ENCODE peak calls at places on chromosomes 7 and 10, in eight cellular contexts. One of them, this sample, is unnamed.

GRCh38 chr10:104688251-104688650 is 47.2 kb downstream of the SORCS3 start:
- DNase-seq in cardiac fibroblast: no peak
- DNase-seq in AG10803: no peak
- DNase-seq in lower leg skin: no peak
- DNase-seq in fibroblast of the aortic adventitia: no peak
- DNase-seq in stomach: no peak
- DNase-seq in Peyer's patch: no peak
- DNase-seq in fibroblast of pulmonary artery: no peak
- DNase-seq in this sample: no peak

GRCh38 chr7:115146148-115146547 is 224.3 kb downstream of the MDFIC start:
- DNase-seq in stomach: no peak
- DNase-seq in fibroblast of the aortic adventitia: no peak
- DNase-seq in Peyer's patch: no peak
- DNase-seq in AG10803: no peak
- DNase-seq in lower leg skin: no peak
- DNase-seq in fibroblast of pulmonary artery: no peak
- DNase-seq in cardiac fibroblast: no peak
- DNase-seq in this sample: no peak

GRCh38 chr10:3781458-3782098 is 3.4 kb downstream of the KLF6 start:
- DNase-seq in stomach: peak
- DNase-seq in fibroblast of the aortic adventitia: peak
- DNase-seq in AG10803: peak
- DNase-seq in fibroblast of pulmonary artery: peak
- DNase-seq in lower leg skin: no peak
- DNase-seq in cardiac fibroblast: peak
- DNase-seq in Peyer's patch: peak
- DNase-seq in this sample: peak

GRCh38 chr7:136869991-136870798 is 1.7 kb downstream of the CHRM2 start:
- DNase-seq in cardiac fibroblast: peak
- DNase-seq in AG10803: peak
- DNase-seq in fibroblast of the aortic adventitia: no peak
- DNase-seq in fibroblast of pulmonary artery: no peak
- DNase-seq in Peyer's patch: no peak
- DNase-seq in stomach: no peak
- DNase-seq in lower leg skin: no peak
- DNase-seq in this sample: no peak

GRCh38 chr10:78313636-78314035 is 280.0 kb downstream of the RPS24 start:
- DNase-seq in AG10803: no peak
- DNase-seq in Peyer's patch: no peak
- DNase-seq in stomach: no peak
- DNase-seq in cardiac fibroblast: no peak
- DNase-seq in fibroblast of the aortic adventitia: no peak
- DNase-seq in lower leg skin: no peak
- DNase-seq in fibroblast of pulmonary artery: no peak
- DNase-seq in this sample: no peak

GRCh38 chr7:135597926-135598305 is 40.2 kb downstream of the NUP205 start:
- DNase-seq in stomach: no peak
- DNase-seq in fibroblast of pulmonary artery: no peak
- DNase-seq in AG10803: no peak
- DNase-seq in cardiac fibroblast: no peak
- DNase-seq in lower leg skin: no peak
- DNase-seq in fibroblast of the aortic adventitia: no peak
- DNase-seq in Peyer's patch: no peak
- DNase-seq in this sample: no peak

GRCh38 chr10:49312291-49312869 is 13.4 kb downstream of the C10orf71 start:
- DNase-seq in AG10803: no peak
- DNase-seq in cardiac fibroblast: no peak
- DNase-seq in fibroblast of the aortic adventitia: no peak
- DNase-seq in Peyer's patch: no peak
- DNase-seq in stomach: no peak
- DNase-seq in lower leg skin: no peak
- DNase-seq in fibroblast of pulmonary artery: no peak
- DNase-seq in this sample: no peak

GRCh38 chr10:96585726-96586418 is 940 bp downstream of the TM9SF3 start:
- DNase-seq in Peyer's patch: no peak
- DNase-seq in lower leg skin: peak
- DNase-seq in AG10803: peak
- DNase-seq in stomach: no peak
- DNase-seq in fibroblast of the aortic adventitia: peak
- DNase-seq in cardiac fibroblast: peak
- DNase-seq in fibroblast of pulmonary artery: peak
- DNase-seq in this sample: peak

GRCh38 chr10:26792780-26793495 is 67.8 kb downstream of the ABI1 start:
- DNase-seq in fibroblast of the aortic adventitia: no peak
- DNase-seq in stomach: no peak
- DNase-seq in cardiac fibroblast: peak
- DNase-seq in fibroblast of pulmonary artery: no peak
- DNase-seq in lower leg skin: no peak
- DNase-seq in AG10803: no peak
- DNase-seq in Peyer's patch: no peak
- DNase-seq in this sample: no peak
- H3K4me3 ChIP-seq in fibroblast of the aortic adventitia: no peak
- H3K4me3 ChIP-seq in stomach: no peak
- H3K4me3 ChIP-seq in cardiac fibroblast: no peak
- H3K4me3 ChIP-seq in fibroblast of pulmonary artery: no peak
- H3K4me3 ChIP-seq in lower leg skin: no peak
- H3K4me3 ChIP-seq in AG10803: no peak
- H3K4me3 ChIP-seq in Peyer's patch: no peak
- H3K4me3 ChIP-seq in this sample: no peak

GRCh38 chr7:79452032-79452494 is 1.4 kb downstream of the MAGI2 start:
- DNase-seq in Peyer's patch: peak
- DNase-seq in lower leg skin: peak
- DNase-seq in fibroblast of the aortic adventitia: peak
- DNase-seq in fibroblast of pulmonary artery: peak
- DNase-seq in stomach: peak
- DNase-seq in cardiac fibroblast: peak
- DNase-seq in AG10803: peak
- DNase-seq in this sample: no peak
- H3K4me3 ChIP-seq in Peyer's patch: peak
- H3K4me3 ChIP-seq in lower leg skin: peak
- H3K4me3 ChIP-seq in fibroblast of the aortic adventitia: peak
- H3K4me3 ChIP-seq in fibroblast of pulmonary artery: peak
- H3K4me3 ChIP-seq in stomach: peak
- H3K4me3 ChIP-seq in cardiac fibroblast: peak
- H3K4me3 ChIP-seq in AG10803: peak
- H3K4me3 ChIP-seq in this sample: no peak

DNA sequence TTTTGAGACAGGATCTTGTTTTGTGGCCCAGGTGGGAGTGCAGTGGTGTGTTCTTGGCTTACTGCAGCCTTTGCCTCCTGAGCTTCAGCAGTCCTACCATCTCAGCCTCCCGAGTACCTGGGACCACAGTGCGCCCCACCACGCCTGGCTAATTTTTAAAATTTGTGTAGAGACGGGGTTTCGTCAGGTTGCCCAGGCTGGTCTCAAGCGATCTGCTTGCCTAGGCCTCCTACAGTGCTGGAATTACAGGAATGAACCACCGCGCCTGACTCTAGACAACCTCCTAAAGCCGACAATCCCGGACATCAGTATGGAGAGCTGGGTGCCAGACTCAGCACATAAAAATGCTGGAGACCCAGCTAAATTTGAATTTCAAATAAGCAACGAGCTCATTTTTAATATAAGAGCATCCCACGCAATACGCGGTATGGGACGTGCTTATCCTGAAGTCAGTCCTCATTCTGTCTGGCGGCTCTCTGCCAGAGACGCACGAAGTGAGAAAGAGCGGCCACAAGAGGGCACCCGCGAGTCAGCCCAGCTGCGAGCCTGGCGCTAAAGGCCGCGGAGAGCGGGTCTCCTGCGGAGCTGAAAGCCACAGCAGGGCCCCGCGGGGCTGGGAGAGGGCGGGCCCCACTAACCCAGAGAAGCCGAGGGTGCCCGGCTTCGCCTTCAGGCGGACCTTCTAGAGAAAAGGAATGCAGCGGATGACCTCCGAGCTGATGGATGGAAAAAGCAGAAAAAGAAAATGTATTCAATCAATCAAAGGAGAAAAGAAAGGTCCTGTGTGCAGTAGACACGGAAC is 7.1 kb downstream of the CALY start:
- DNase-seq in Peyer's patch: peak
- DNase-seq in AG10803: peak
- DNase-seq in fibroblast of pulmonary artery: peak
- DNase-seq in cardiac fibroblast: peak
- DNase-seq in fibroblast of the aortic adventitia: peak
- DNase-seq in stomach: peak
- DNase-seq in lower leg skin: peak
- DNase-seq in this sample: peak
- H3K4me3 ChIP-seq in Peyer's patch: peak
- H3K4me3 ChIP-seq in AG10803: peak
- H3K4me3 ChIP-seq in fibroblast of pulmonary artery: peak
- H3K4me3 ChIP-seq in cardiac fibroblast: no peak
- H3K4me3 ChIP-seq in fibroblast of the aortic adventitia: peak
- H3K4me3 ChIP-seq in stomach: peak
- H3K4me3 ChIP-seq in lower leg skin: no peak
- H3K4me3 ChIP-seq in this sample: no peak

GRCh38 chr10:114632869-114633715 is 25.0 kb downstream of the ABLIM1 start:
- DNase-seq in AG10803: peak
- DNase-seq in fibroblast of pulmonary artery: peak
- DNase-seq in stomach: no peak
- DNase-seq in Peyer's patch: no peak
- DNase-seq in cardiac fibroblast: peak
- DNase-seq in fibroblast of the aortic adventitia: peak
- DNase-seq in lower leg skin: peak
- DNase-seq in this sample: no peak

GRCh38 chr10:114635101-114635500 is 23.0 kb downstream of the ABLIM1 start:
- DNase-seq in lower leg skin: no peak
- DNase-seq in stomach: no peak
- DNase-seq in cardiac fibroblast: peak
- DNase-seq in Peyer's patch: no peak
- DNase-seq in fibroblast of the aortic adventitia: no peak
- DNase-seq in AG10803: no peak
- DNase-seq in fibroblast of pulmonary artery: peak
- DNase-seq in this sample: no peak

GRCh38 chr10:114631678-114632417 is 26.2 kb downstream of the ABLIM1 start:
- DNase-seq in lower leg skin: no peak
- DNase-seq in Peyer's patch: no peak
- DNase-seq in stomach: no peak
- DNase-seq in fibroblast of the aortic adventitia: no peak
- DNase-seq in cardiac fibroblast: no peak
- DNase-seq in AG10803: no peak
- DNase-seq in fibroblast of pulmonary artery: no peak
- DNase-seq in this sample: peak

GRCh38 chr10:114635797-114636550 is 22.1 kb downstream of the ABLIM1 start:
- DNase-seq in fibroblast of pulmonary artery: no peak
- DNase-seq in cardiac fibroblast: no peak
- DNase-seq in stomach: peak
- DNase-seq in fibroblast of the aortic adventitia: no peak
- DNase-seq in Peyer's patch: no peak
- DNase-seq in lower leg skin: no peak
- DNase-seq in AG10803: no peak
- DNase-seq in this sample: no peak

DNA sequence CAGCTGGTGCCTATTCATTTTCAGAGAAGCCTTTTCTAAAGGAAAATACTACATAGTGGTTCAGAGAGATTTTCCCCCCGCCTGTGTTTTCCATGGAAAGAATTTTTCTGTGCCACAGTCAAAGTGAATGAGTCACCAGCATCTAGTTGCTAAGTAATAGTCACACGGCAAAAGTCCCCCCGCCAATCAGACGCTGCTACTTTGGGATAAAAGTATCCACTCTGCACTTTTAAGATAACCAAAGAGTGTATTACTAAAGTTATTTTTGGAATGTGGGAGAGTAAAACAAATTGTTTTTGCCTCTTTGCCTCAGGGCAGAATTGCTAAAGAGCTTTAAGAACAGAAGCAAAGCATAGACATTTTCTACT is 23.5 kb downstream of the ABLIM1 start:
- DNase-seq in fibroblast of the aortic adventitia: peak
- DNase-seq in lower leg skin: peak
- DNase-seq in cardiac fibroblast: peak
- DNase-seq in AG10803: peak
- DNase-seq in stomach: no peak
- DNase-seq in Peyer's patch: peak
- DNase-seq in fibroblast of pulmonary artery: peak
- DNase-seq in this sample: no peak
- H3K4me3 ChIP-seq in fibroblast of the aortic adventitia: no peak
- H3K4me3 ChIP-seq in lower leg skin: no peak
- H3K4me3 ChIP-seq in cardiac fibroblast: no peak
- H3K4me3 ChIP-seq in AG10803: no peak
- H3K4me3 ChIP-seq in stomach: no peak
- H3K4me3 ChIP-seq in Peyer's patch: no peak
- H3K4me3 ChIP-seq in fibroblast of pulmonary artery: no peak
- H3K4me3 ChIP-seq in this sample: no peak

GRCh38 chr7:127854383-127854782 is 176.9 kb downstream of the LRRC4 start:
- DNase-seq in fibroblast of the aortic adventitia: no peak
- DNase-seq in Peyer's patch: no peak
- DNase-seq in lower leg skin: no peak
- DNase-seq in fibroblast of pulmonary artery: no peak
- DNase-seq in cardiac fibroblast: no peak
- DNase-seq in stomach: no peak
- DNase-seq in AG10803: no peak
- DNase-seq in this sample: no peak
- H3K4me3 ChIP-seq in fibroblast of the aortic adventitia: no peak
- H3K4me3 ChIP-seq in Peyer's patch: no peak
- H3K4me3 ChIP-seq in lower leg skin: no peak
- H3K4me3 ChIP-seq in fibroblast of pulmonary artery: no peak
- H3K4me3 ChIP-seq in cardiac fibroblast: no peak
- H3K4me3 ChIP-seq in stomach: no peak
- H3K4me3 ChIP-seq in AG10803: no peak
- H3K4me3 ChIP-seq in this sample: no peak

GRCh38 chr7:27108390-27109127 is 6.1 kb upstream of the HOXA2 start:
- DNase-seq in cardiac fibroblast: no peak
- DNase-seq in Peyer's patch: no peak
- DNase-seq in AG10803: no peak
- DNase-seq in stomach: no peak
- DNase-seq in lower leg skin: no peak
- DNase-seq in fibroblast of pulmonary artery: no peak
- DNase-seq in fibroblast of the aortic adventitia: peak
- DNase-seq in this sample: no peak
- H3K4me3 ChIP-seq in cardiac fibroblast: no peak
- H3K4me3 ChIP-seq in Peyer's patch: no peak
- H3K4me3 ChIP-seq in AG10803: no peak
- H3K4me3 ChIP-seq in stomach: peak
- H3K4me3 ChIP-seq in lower leg skin: no peak
- H3K4me3 ChIP-seq in fibroblast of pulmonary artery: no peak
- H3K4me3 ChIP-seq in fibroblast of the aortic adventitia: peak
- H3K4me3 ChIP-seq in this sample: no peak

DNA sequence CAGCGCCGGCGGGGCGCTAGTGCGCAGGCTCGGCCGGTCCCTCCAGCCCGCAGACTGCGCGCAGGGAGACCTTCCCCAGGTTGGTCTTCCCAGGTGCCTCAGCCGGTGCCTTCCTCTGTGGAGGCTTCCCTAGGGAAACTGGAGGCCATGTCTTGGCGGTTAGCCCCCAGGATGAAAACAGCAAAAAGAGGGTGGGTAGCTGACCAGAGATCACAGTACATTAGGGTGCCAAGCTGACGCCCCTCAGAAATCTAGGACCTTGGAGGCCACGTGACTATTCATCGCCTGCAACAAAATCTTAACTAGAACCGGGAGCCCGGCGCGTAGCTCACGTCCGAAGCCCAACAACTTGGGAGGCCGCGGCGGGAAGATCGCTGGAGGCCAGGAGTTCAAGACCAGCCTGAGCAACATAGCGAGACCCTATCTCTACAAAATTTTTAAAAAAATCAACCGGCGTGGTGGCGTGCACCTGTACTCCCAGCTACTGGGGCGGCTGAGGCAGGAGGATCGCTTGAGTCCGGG is 327 bp upstream of the FIS1 start:
- DNase-seq in fibroblast of the aortic adventitia: no peak
- DNase-seq in cardiac fibroblast: peak
- DNase-seq in stomach: no peak
- DNase-seq in AG10803: no peak
- DNase-seq in Peyer's patch: no peak
- DNase-seq in lower leg skin: no peak
- DNase-seq in fibroblast of pulmonary artery: no peak
- DNase-seq in this sample: no peak
- H3K4me3 ChIP-seq in fibroblast of the aortic adventitia: peak
- H3K4me3 ChIP-seq in cardiac fibroblast: peak
- H3K4me3 ChIP-seq in stomach: peak
- H3K4me3 ChIP-seq in AG10803: peak
- H3K4me3 ChIP-seq in Peyer's patch: peak
- H3K4me3 ChIP-seq in lower leg skin: peak
- H3K4me3 ChIP-seq in fibroblast of pulmonary artery: peak
- H3K4me3 ChIP-seq in this sample: peak

GRCh38 chr10:103120546-103120945 is 72.5 kb downstream of the NT5C2 start:
- DNase-seq in Peyer's patch: no peak
- DNase-seq in cardiac fibroblast: no peak
- DNase-seq in fibroblast of pulmonary artery: no peak
- DNase-seq in stomach: no peak
- DNase-seq in AG10803: no peak
- DNase-seq in lower leg skin: no peak
- DNase-seq in fibroblast of the aortic adventitia: peak
- DNase-seq in this sample: no peak
- H3K4me3 ChIP-seq in Peyer's patch: no peak
- H3K4me3 ChIP-seq in cardiac fibroblast: no peak
- H3K4me3 ChIP-seq in fibroblast of pulmonary artery: no peak
- H3K4me3 ChIP-seq in stomach: no peak
- H3K4me3 ChIP-seq in AG10803: no peak
- H3K4me3 ChIP-seq in lower leg skin: no peak
- H3K4me3 ChIP-seq in fibroblast of the aortic adventitia: no peak
- H3K4me3 ChIP-seq in this sample: no peak